ENCODE peak calls at places on chromosomes 13 and 19, in seven cellular contexts. W is IMR-90, K is H9, F is neuronal stem cell, N is mesendoderm, R is H1, G is mesenchymal stem cell. I is an unnamed sample.

GRCh38 chr19:34480971-34481821 is at the start of gene WTIP:
- DNase-seq in G (peak; percentile 87), N (peak; percentile 95), W (peak; percentile 88), R (no peak), F (peak; percentile 89), K (peak; percentile 74), I (peak; percentile 72)

GRCh38 chr19:35409191-35409590 is 38.3 kb downstream of the GPR42 start:
- DNase-seq in F (no peak), N (no peak), W (no peak), G (no peak), R (no peak), K (no peak), I (no peak)

GRCh38 chr13:60044321-60044720 is 119.4 kb downstream of the DIAPH3 start:
- DNase-seq in F (no peak), K (no peak), N (no peak), R (no peak), W (no peak), G (no peak), I (no peak)

GRCh38 chr19:7619671-7620441 is 9.5 kb downstream of the XAB2 start:
- DNase-seq in F (no peak), G (no peak), W (no peak), R (no peak), N (no peak), K (no peak), I (no peak)

GRCh38 chr13:33017410-33017929 is 1.2 kb downstream of the KL start:
- DNase-seq in G (peak; percentile 64), R (no peak), K (peak; percentile 49), N (peak; percentile 93), W (peak; percentile 6), F (no peak), I (peak; percentile 51)

GRCh38 chr19:3605361-3605760 is 1.3 kb downstream of the TBXA2R start:
- DNase-seq in W (no peak), F (no peak), R (no peak), N (no peak), K (no peak), G (no peak), I (no peak)

GRCh38 chr19:30228113-30228725 is 144.0 kb upstream of the ZNF536 start:
- DNase-seq in N (peak; percentile 25), W (no peak), F (no peak), K (no peak), R (no peak), G (peak; percentile 3), I (no peak)

GRCh38 chr19:38805180-38805579 is 7.6 kb downstream of the LGALS4 start:
- DNase-seq in K (no peak), N (no peak), R (no peak), W (no peak), G (no peak), F (no peak), I (no peak)

GRCh38 chr19:10752237-10752912 is 34.5 kb downstream of the DNM2 start:
- DNase-seq in W (no peak), F (no peak), K (no peak), R (no peak), N (no peak), G (no peak), I (no peak)

GRCh38 chr19:33644284-33644836 is 22.6 kb downstream of the CHST8 start:
- DNase-seq in F (no peak), R (no peak), G (no peak), W (no peak), N (no peak), K (no peak), I (no peak)

GRCh38 chr19:10782795-10783194 is 53.2 kb downstream of the TMED1 start:
- DNase-seq in R (no peak), G (no peak), F (no peak), K (no peak), W (no peak), N (no peak), I (no peak)

GRCh38 chr13:109483369-109483768 is 303.0 kb downstream of the IRS2 start:
- DNase-seq in N (no peak), W (no peak), K (no peak), G (no peak), R (no peak), F (no peak), I (no peak)

GRCh38 chr19:49431330-49431749 is 6.2 kb downstream of the GFY start:
- DNase-seq in G (no peak), F (no peak), K (no peak), R (no peak), W (no peak), N (no peak), I (no peak)

GRCh38 chr13:43546260-43546659 is 240.5 kb downstream of the ENOX1 start:
- DNase-seq in G (no peak), K (no peak), F (no peak), N (peak; percentile 59), R (no peak), W (no peak), I (no peak)

GRCh38 chr19:40605201-40605971 is 4.2 kb downstream of the LTBP4 start:
- DNase-seq in R (no peak), W (peak; percentile 31), N (peak; percentile 79), G (peak; percentile 71), K (peak; percentile 76), F (no peak), I (peak; percentile 96)

GRCh38 chr13:113046066-113046882 is 59.3 kb upstream of the F7 start:
- DNase-seq in F (no peak), K (no peak), W (no peak), G (no peak), R (no peak), N (no peak), I (no peak)

GRCh38 chr19:41541990-41542584 is 33.9 kb upstream of the CEACAM21 start:
- DNase-seq in K (peak; percentile 55), W (peak; percentile 4), F (peak; percentile 63), R (no peak), N (peak; percentile 67), G (peak; percentile 13), I (no peak)

GRCh38 chr19:49830766-49831165 is 12.7 kb downstream of the MED25 start:
- DNase-seq in F (no peak), K (no peak), N (no peak), W (no peak), G (no peak), R (no peak), I (no peak)

GRCh38 chr19:35462476-35462953 is 14.5 kb downstream of the FFAR2 start:
- DNase-seq in R (no peak), W (no peak), K (no peak), G (peak; percentile 29), F (no peak), N (no peak), I (peak; percentile 9)

GRCh38 chr19:48568345-48568886 is 16.4 kb downstream of the SULT2B1 start:
- DNase-seq in F (no peak), K (peak; percentile 76), N (peak; percentile 88), R (no peak), W (peak; percentile 88), G (peak; percentile 93), I (peak; percentile 78)

GRCh38 chr13:40210865-40211585 is 455.4 kb downstream of the FOXO1 start:
- DNase-seq in W (no peak), F (no peak), R (no peak), G (no peak), K (no peak), N (peak; percentile 48), I (no peak)

GRCh38 chr19:18420931-18421330 is 1.7 kb downstream of the SSBP4 start:
- DNase-seq in F (no peak), G (no peak), R (no peak), N (no peak), W (no peak), K (no peak), I (no peak)

GRCh38 chr19:2604747-2605329 is 97.7 kb downstream of the GNG7 start:
- DNase-seq in K (no peak), W (no peak), F (no peak), R (no peak), G (no peak), N (no peak), I (no peak)
- H2AK5ac ChIP-seq in K (no peak overlapping the region), W (peak overlapping the region; percentile 28), F (no peak overlapping the region), R (no peak overlapping the region), G (no peak overlapping the region), N (no peak overlapping the region), I (peak overlapping the region; percentile 35)

DNA sequence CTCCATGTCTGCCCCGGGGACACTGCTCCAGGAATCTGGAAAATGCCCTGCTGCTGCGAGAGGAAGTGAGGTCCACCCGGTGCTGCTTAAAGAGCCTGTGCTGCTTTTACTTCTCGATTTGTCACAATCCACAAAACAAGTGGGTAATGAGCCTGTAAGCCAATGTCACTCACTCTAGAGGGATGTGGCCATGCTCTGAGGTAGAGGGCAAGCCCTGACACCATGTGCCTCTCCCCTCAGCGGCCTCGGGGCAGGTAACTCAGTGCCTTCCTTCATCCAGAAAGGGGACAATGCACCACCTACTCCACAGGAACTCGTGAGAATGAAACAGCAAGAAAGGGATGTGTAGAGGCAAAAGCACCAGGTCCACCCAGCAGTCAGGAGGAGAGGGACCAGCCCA is 106.2 kb downstream of the TUBA3C start:
- DNase-seq in G (no peak), K (no peak), W (no peak), R (no peak), F (no peak), N (no peak), I (no peak)
- H2BK5ac ChIP-seq in G (no peak overlapping the region), K (no peak overlapping the region), W (no peak overlapping the region), R (no peak overlapping the region), F (no peak overlapping the region), N (no peak overlapping the region), I (no peak overlapping the region)

DNA sequence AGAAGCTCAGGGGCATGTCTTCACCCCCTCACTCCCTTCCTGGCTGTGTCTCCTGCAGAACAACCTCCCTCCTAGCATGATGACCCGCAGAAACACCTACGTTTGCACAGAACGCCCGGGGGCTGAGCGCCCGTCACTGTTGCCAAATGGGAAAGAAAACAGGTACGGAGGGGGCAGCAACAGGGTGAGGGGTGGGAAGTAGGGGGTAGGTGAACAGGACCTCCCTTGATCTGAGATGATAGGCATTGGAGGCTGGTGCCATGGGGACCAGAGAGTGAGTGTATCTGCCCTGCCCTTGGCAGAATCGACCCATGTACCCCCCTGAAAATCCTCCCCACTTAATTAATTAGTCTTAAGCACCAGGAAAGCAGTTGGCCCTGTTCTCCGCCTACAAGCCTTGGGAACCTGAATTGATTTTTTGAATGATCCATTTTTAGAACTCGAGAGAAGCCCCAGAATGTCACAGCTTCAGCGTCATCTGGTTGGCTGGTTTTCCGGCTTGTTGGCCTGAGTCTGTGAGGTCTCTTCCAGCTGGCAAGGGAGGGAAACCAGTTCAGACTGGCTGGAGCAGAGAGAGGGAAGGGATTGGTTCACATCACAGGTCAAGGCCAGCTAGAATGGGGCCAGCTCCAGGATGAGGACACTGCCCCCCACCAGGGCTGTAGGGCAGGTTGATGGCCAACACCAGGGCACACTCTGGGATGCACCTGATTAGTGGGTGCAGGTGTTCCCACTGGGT is 28.2 kb downstream of the CKM start:
- DNase-seq in K (no peak), R (no peak), F (no peak), W (no peak), G (no peak), N (no peak), I (no peak)
- H2AK5ac ChIP-seq in K (no peak overlapping the region), R (no peak overlapping the region), F (no peak overlapping the region), W (no peak overlapping the region), G (no peak overlapping the region), N (no peak overlapping the region), I (no peak overlapping the region)

DNA sequence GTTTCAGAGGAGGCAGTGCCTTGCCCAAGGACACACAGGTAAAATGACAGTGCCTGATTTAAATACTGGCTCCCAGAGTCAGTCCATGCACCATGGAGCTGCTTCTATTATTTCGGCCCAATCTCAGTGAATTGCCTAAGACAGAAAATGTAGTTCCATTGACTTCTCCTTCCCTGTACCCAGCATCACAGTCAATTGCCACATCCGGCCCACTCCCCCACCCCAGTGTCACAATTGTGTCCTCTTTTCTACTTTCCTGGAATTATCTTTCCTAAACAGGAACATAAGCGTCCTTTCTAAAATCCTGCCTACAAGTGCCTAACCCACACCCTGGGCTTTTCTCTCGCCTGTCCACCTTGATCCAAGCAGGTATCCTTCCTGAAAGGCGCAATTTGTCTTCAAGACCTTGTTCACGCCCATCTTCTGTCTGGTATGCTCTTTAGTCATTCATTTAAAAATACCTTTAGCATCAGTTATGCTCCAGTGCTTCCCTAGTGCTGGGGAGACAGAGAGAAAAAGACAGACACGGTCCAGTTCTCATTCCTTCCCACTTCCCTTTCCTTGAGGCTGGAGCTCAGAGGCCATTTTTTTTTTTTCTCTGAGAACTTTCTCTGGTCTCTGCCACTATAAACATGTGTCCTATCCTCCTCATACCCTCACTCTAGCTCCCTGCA is 411.4 kb downstream of the LIG4 start:
- DNase-seq in F (no peak), K (no peak), W (no peak), R (no peak), N (no peak), G (no peak), I (no peak)
- H2BK5ac ChIP-seq in F (no peak overlapping the region), K (no peak overlapping the region), W (no peak overlapping the region), R (peak overlapping the region; percentile 16), N (no peak overlapping the region), G (no peak overlapping the region), I (no peak overlapping the region)

I was measured in trophoblast cell.